ENCODE peak calls at places on chromosomes 7 and 10, in five cellular contexts. One of them, this sample, is unnamed.

GRCh38 chr10:80459047-80459865 is 5.1 kb downstream of the TSPAN14 start:
- DNase-seq in body of pancreas: peak; percentile 64
- DNase-seq in prostate gland: peak; percentile 48
- DNase-seq in cardiac muscle cell: no peak
- DNase-seq in adrenal gland: peak; percentile 55
- DNase-seq in this sample: peak; percentile 27

GRCh38 chr10:7776777-7777176 is 11.0 kb downstream of the KIN start:
- DNase-seq in cardiac muscle cell: no peak
- DNase-seq in body of pancreas: no peak
- DNase-seq in adrenal gland: no peak
- DNase-seq in prostate gland: no peak
- DNase-seq in this sample: no peak

GRCh38 chr10:13629116-13629515 is 42.4 kb downstream of the PRPF18 start:
- DNase-seq in adrenal gland: no peak
- DNase-seq in cardiac muscle cell: no peak
- DNase-seq in body of pancreas: no peak
- DNase-seq in prostate gland: no peak
- DNase-seq in this sample: no peak

GRCh38 chr7:83005410-83005809 is 157.3 kb downstream of the PCLO start:
- DNase-seq in prostate gland: no peak
- DNase-seq in cardiac muscle cell: peak; percentile 17
- DNase-seq in adrenal gland: no peak
- DNase-seq in body of pancreas: no peak
- DNase-seq in this sample: no peak

GRCh38 chr7:134350682-134351081 is 34.0 kb upstream of the SLC35B4 start:
- DNase-seq in body of pancreas: no peak
- DNase-seq in cardiac muscle cell: no peak
- DNase-seq in prostate gland: no peak
- DNase-seq in adrenal gland: no peak
- DNase-seq in this sample: no peak

GRCh38 chr10:96570512-96570911 is 16.3 kb downstream of the TM9SF3 start:
- DNase-seq in body of pancreas: no peak
- DNase-seq in cardiac muscle cell: no peak
- DNase-seq in adrenal gland: no peak
- DNase-seq in prostate gland: no peak
- DNase-seq in this sample: no peak

GRCh38 chr10:73207883-73208282 is 39.2 kb downstream of the DNAJC9 start:
- DNase-seq in body of pancreas: no peak
- DNase-seq in adrenal gland: no peak
- DNase-seq in prostate gland: no peak
- DNase-seq in cardiac muscle cell: no peak
- DNase-seq in this sample: no peak

GRCh38 chr7:95874541-95875265 is 102.3 kb downstream of the DYNC1I1 start:
- DNase-seq in cardiac muscle cell: no peak
- DNase-seq in prostate gland: no peak
- DNase-seq in body of pancreas: no peak
- DNase-seq in adrenal gland: no peak
- DNase-seq in this sample: no peak

GRCh38 chr10:45441791-45442190 is 67.8 kb downstream of the ALOX5 start:
- DNase-seq in prostate gland: no peak
- DNase-seq in cardiac muscle cell: no peak
- DNase-seq in body of pancreas: no peak
- DNase-seq in adrenal gland: no peak
- DNase-seq in this sample: no peak

GRCh38 chr7:158450476-158451124 is 137.0 kb downstream of the PTPRN2 start:
- DNase-seq in cardiac muscle cell: no peak
- DNase-seq in body of pancreas: no peak
- DNase-seq in adrenal gland: no peak
- DNase-seq in prostate gland: no peak
- DNase-seq in this sample: no peak

GRCh38 chr10:32112055-32112454 is 55.8 kb upstream of the KIF5B start:
- DNase-seq in adrenal gland: peak; percentile 25
- DNase-seq in body of pancreas: no peak
- DNase-seq in cardiac muscle cell: no peak
- DNase-seq in prostate gland: no peak
- DNase-seq in this sample: no peak

GRCh38 chr7:23393636-23394035 is 76.7 kb downstream of the IGF2BP3 start:
- DNase-seq in adrenal gland: no peak
- DNase-seq in body of pancreas: no peak
- DNase-seq in prostate gland: no peak
- DNase-seq in cardiac muscle cell: no peak
- DNase-seq in this sample: no peak

GRCh38 chr7:130481898-130482297 is 10.0 kb upstream of the MEST start:
- DNase-seq in cardiac muscle cell: no peak
- DNase-seq in body of pancreas: no peak
- DNase-seq in adrenal gland: peak; percentile 49
- DNase-seq in prostate gland: no peak
- DNase-seq in this sample: no peak

GRCh38 chr10:29856295-29856694 is 203.1 kb downstream of the JCAD start:
- DNase-seq in body of pancreas: no peak
- DNase-seq in adrenal gland: no peak
- DNase-seq in prostate gland: no peak
- DNase-seq in cardiac muscle cell: no peak
- DNase-seq in this sample: no peak

GRCh38 chr10:29859521-29860130 is 199.8 kb downstream of the JCAD start:
- DNase-seq in prostate gland: no peak
- DNase-seq in adrenal gland: no peak
- DNase-seq in body of pancreas: no peak
- DNase-seq in cardiac muscle cell: no peak
- DNase-seq in this sample: no peak

GRCh38 chr10:29860159-29860558 is 199.2 kb downstream of the JCAD start:
- DNase-seq in cardiac muscle cell: no peak
- DNase-seq in adrenal gland: no peak
- DNase-seq in body of pancreas: no peak
- DNase-seq in prostate gland: no peak
- DNase-seq in this sample: no peak

GRCh38 chr10:29857843-29858242 is 201.5 kb downstream of the JCAD start:
- DNase-seq in body of pancreas: no peak
- DNase-seq in adrenal gland: no peak
- DNase-seq in cardiac muscle cell: no peak
- DNase-seq in prostate gland: no peak
- DNase-seq in this sample: no peak

DNA sequence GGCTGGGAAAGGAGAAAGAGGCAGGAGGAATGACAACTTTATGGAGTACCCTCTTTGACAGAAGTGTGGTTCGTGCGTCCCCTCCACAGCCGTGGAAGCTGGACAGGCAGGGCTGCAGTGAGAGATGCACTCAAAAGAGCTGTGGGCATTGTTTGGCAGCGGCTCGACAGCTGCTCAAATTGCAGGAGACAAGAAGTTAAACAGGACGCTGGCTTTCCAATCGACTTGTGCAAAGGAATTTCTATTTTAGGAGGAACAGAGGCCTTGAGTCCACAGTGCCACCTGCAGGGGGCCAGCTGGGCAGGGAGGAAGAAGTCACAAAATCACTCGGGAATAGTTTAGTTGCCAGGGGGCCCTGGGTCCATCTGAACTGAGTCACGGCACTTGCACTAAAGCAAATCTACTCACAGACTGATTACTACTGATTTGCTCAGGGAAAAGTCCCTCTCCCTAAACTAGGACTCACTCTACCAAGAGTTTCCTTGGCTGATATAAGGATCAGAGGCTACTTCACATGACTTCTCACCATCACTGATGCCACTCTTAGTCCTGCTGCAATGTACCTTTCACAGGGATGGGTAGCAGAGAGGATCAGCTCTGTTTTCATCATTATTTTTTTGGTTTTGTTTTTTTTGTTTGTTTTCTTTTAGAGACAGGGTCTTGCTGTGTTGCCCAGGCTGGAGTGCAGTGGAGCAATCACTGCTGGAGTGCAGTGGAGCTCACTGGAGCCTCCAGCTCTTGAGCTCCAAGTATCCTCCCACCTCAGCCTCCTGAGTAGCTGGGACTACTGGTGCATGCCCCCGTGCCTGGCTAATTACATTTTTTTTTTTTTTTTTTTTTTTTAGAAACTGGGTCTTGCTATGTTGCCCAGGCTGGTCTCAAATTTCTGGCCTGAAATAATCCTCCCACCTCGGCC is 200.8 kb downstream of the JCAD start:
- DNase-seq in cardiac muscle cell: peak; percentile 93
- DNase-seq in body of pancreas: peak; percentile 68
- DNase-seq in prostate gland: peak; percentile 74
- DNase-seq in adrenal gland: peak; percentile 67
- DNase-seq in this sample: no peak
- TF ChIP-seq CTCF in cardiac muscle cell: peak; percentile 67
- TF ChIP-seq CTCF in body of pancreas: peak; percentile 51
- TF ChIP-seq CTCF in prostate gland: peak; percentile 79
- TF ChIP-seq CTCF in adrenal gland: peak; percentile 66
- TF ChIP-seq CTCF in this sample: no peak

GRCh38 chr10:86521620-86522384 is at the start of gene WAPL:
- DNase-seq in cardiac muscle cell: peak; percentile 98
- DNase-seq in prostate gland: peak; percentile 95
- DNase-seq in body of pancreas: peak; percentile 96
- DNase-seq in adrenal gland: peak; percentile 93
- DNase-seq in this sample: peak; percentile 94
- TF ChIP-seq CTCF in cardiac muscle cell: no peak
- TF ChIP-seq CTCF in prostate gland: peak; percentile 13
- TF ChIP-seq CTCF in body of pancreas: no peak
- TF ChIP-seq CTCF in adrenal gland: no peak
- TF ChIP-seq CTCF in this sample: no peak

DNA sequence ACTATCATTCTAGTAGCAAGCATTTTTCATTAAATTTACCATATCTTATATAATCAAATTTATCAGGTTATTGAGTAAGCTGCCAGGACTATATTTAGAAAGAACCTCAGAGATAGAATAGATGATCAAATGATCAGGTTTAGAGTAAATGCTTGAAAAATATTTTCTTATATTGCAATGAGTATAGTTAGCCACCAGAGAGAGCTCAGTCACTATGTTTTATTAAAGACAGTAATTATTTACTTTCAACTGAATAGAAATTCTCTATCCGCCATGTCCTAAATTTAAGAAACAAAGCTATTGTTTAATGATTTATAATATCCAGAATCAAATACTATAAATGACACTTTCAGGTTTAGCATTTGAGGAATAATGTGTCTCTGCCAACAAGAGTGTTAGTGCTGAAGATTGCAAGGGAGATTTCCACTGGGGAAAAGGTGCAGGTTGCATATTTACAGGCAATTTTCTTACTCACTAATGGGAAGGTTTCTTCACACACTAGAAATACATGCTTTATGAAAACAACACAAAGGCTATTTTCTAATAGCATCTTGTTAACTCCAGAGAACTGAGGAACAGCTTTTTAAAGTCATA is 184.7 kb downstream of the DGKB start:
- DNase-seq in cardiac muscle cell: peak; percentile 45
- DNase-seq in prostate gland: no peak
- DNase-seq in adrenal gland: no peak
- DNase-seq in body of pancreas: no peak
- DNase-seq in this sample: no peak
- TF ChIP-seq CTCF in cardiac muscle cell: peak; percentile 56
- TF ChIP-seq CTCF in prostate gland: peak; percentile 60
- TF ChIP-seq CTCF in adrenal gland: peak; percentile 52
- TF ChIP-seq CTCF in body of pancreas: peak; percentile 59
- TF ChIP-seq CTCF in this sample: no peak

GRCh38 chr7:111437736-111438135 is 124.6 kb downstream of the IMMP2L start:
- DNase-seq in body of pancreas: no peak
- DNase-seq in prostate gland: no peak
- DNase-seq in adrenal gland: no peak
- DNase-seq in cardiac muscle cell: no peak
- DNase-seq in this sample: no peak

GRCh38 chr7:111436608-111437007 is 125.7 kb downstream of the IMMP2L start:
- DNase-seq in prostate gland: no peak
- DNase-seq in adrenal gland: no peak
- DNase-seq in cardiac muscle cell: no peak
- DNase-seq in body of pancreas: no peak
- DNase-seq in this sample: no peak

GRCh38 chr7:111438369-111439289 is 123.7 kb downstream of the IMMP2L start:
- DNase-seq in body of pancreas: no peak
- DNase-seq in prostate gland: no peak
- DNase-seq in adrenal gland: no peak
- DNase-seq in cardiac muscle cell: peak; percentile 3
- DNase-seq in this sample: no peak

GRCh38 chr7:111439977-111440376 is 122.3 kb downstream of the IMMP2L start:
- DNase-seq in adrenal gland: no peak
- DNase-seq in cardiac muscle cell: no peak
- DNase-seq in body of pancreas: no peak
- DNase-seq in prostate gland: no peak
- DNase-seq in this sample: no peak
- TF ChIP-seq CTCF in adrenal gland: no peak
- TF ChIP-seq CTCF in cardiac muscle cell: no peak
- TF ChIP-seq CTCF in body of pancreas: no peak
- TF ChIP-seq CTCF in prostate gland: no peak
- TF ChIP-seq CTCF in this sample: no peak

This sample was measured in activated B cell treated with CpG ODN at 0.5 μM for 24 hours.